ENCODE peak calls at places on chromosomes 2 and 18, in ten cellular contexts. I is left lung, W is endothelial cell of umbilical vein, F is tibial artery, Q is glutamatergic neuron, J is thyroid gland, O is left ventricle myocardium inferior, N is BJ, K is PC-9, E is B cell. P is an unnamed sample.

GRCh38 chr18:48540329-48541025 is 1.6 kb downstream of the CTIF start:
- DNase-seq in I (peak), W (peak), F (peak), Q (peak), J (peak), O (peak), N (no peak), K (no peak), E (peak), P (peak)

GRCh38 chr2:109374548-109375130 is 239.1 kb downstream of the SEPTIN10 start:
- DNase-seq in I (peak), W (no peak), F (no peak), Q (no peak), J (no peak), O (no peak), N (no peak), K (no peak), E (no peak), P (no peak)

GRCh38 chr2:27804146-27804545 is 32.6 kb downstream of the MRPL33 start:
- DNase-seq in I (no peak), W (no peak), F (no peak), Q (no peak), J (no peak), O (no peak), N (peak), K (no peak), E (no peak), P (no peak)

GRCh38 chr2:165621086-165621560 is 151.6 kb downstream of the CSRNP3 start:
- DNase-seq in I (no peak), W (peak), F (peak), Q (no peak), J (peak), O (no peak), N (peak), K (no peak), E (no peak), P (no peak)

GRCh38 chr18:67362906-67363305 is 153.6 kb downstream of the DSEL start:
- DNase-seq in I (no peak), W (no peak), F (no peak), Q (no peak), J (no peak), O (no peak), N (no peak), K (no peak), E (no peak), P (no peak)

GRCh38 chr2:191811807-191812602 is 34.9 kb downstream of the CAVIN2 start:
- DNase-seq in I (peak), W (peak), F (peak), Q (peak), J (peak), O (peak), N (peak), K (peak), E (no peak), P (peak)

GRCh38 chr2:216406861-216407260 is 5.4 kb upstream of the SMARCAL1 start:
- DNase-seq in I (no peak), W (no peak), F (no peak), Q (no peak), J (no peak), O (no peak), N (no peak), K (no peak), E (no peak), P (no peak)

GRCh38 chr18:55356815-55357214 is 231.2 kb downstream of the TCF4 start:
- DNase-seq in I (no peak), W (no peak), F (no peak), Q (no peak), J (no peak), O (no peak), N (no peak), K (no peak), E (no peak), P (no peak)

GRCh38 chr2:202376460-202377307 is 557 bp downstream of the BMPR2 start:
- DNase-seq in I (peak), W (peak), F (peak), Q (peak), J (peak), O (peak), N (no peak), K (peak), E (peak), P (peak)

GRCh38 chr18:74654637-74655036 is 57.0 kb downstream of the ZNF407 start:
- DNase-seq in I (no peak), W (peak), F (no peak), Q (no peak), J (no peak), O (no peak), N (no peak), K (peak), E (no peak), P (no peak)

GRCh38 chr18:74652392-74652988 is 54.8 kb downstream of the ZNF407 start:
- DNase-seq in I (no peak), W (peak), F (no peak), Q (no peak), J (no peak), O (no peak), N (no peak), K (no peak), E (no peak), P (no peak)
- TF ChIP-seq CTCF in I (peak), W (peak), F (peak), Q (peak), J (peak), O (peak), N (peak), K (peak), E (peak), P (peak)

DNA sequence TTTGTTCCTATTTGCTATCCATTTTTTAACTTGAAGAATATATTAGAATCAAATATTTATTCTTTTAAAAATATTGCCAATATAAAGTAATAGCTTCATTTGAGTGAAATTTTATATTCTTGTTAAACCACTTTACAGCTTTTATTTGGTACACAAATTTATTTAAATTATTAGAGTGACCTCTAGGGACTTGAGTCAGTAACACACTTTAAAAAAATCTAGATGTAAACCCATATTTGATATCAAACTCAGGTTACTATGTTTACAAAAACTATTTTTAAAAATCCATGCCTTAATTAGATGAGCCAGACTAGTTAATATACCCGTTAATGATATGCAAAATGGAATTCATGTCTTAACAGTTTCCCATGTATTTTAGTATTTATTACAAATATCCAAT is 134.6 kb downstream of the MAP4K4 start:
- DNase-seq in I (no peak), W (peak), F (no peak), Q (no peak), J (no peak), O (no peak), N (no peak), K (no peak), E (no peak), P (no peak)
- TF ChIP-seq CTCF in I (no peak), W (peak), F (peak), Q (peak), J (peak), O (peak), N (peak), K (peak), E (peak), P (peak)

GRCh38 chr2:9109871-9110270 is 96.7 kb upstream of the ASAP2 start:
- DNase-seq in I (no peak), W (no peak), F (no peak), Q (no peak), J (no peak), O (no peak), N (no peak), K (no peak), E (no peak), P (no peak)

GRCh38 chr2:9112079-9112721 is 94.4 kb upstream of the ASAP2 start:
- DNase-seq in I (peak), W (no peak), F (peak), Q (no peak), J (peak), O (no peak), N (peak), K (peak), E (no peak), P (no peak)

GRCh38 chr2:9113262-9113661 is 93.3 kb upstream of the ASAP2 start:
- DNase-seq in I (no peak), W (no peak), F (no peak), Q (no peak), J (no peak), O (no peak), N (no peak), K (no peak), E (no peak), P (no peak)

GRCh38 chr2:9110346-9110884 is 96.2 kb upstream of the ASAP2 start:
- DNase-seq in I (no peak), W (no peak), F (no peak), Q (no peak), J (no peak), O (no peak), N (no peak), K (peak), E (no peak), P (no peak)

GRCh38 chr2:9110893-9111569 is 95.6 kb upstream of the ASAP2 start:
- DNase-seq in I (no peak), W (no peak), F (no peak), Q (peak), J (no peak), O (no peak), N (no peak), K (peak), E (no peak), P (peak)
- TF ChIP-seq CTCF in I (no peak), W (peak), F (no peak), Q (peak), J (no peak), O (peak), N (peak), K (peak), E (no peak), P (peak)

DNA sequence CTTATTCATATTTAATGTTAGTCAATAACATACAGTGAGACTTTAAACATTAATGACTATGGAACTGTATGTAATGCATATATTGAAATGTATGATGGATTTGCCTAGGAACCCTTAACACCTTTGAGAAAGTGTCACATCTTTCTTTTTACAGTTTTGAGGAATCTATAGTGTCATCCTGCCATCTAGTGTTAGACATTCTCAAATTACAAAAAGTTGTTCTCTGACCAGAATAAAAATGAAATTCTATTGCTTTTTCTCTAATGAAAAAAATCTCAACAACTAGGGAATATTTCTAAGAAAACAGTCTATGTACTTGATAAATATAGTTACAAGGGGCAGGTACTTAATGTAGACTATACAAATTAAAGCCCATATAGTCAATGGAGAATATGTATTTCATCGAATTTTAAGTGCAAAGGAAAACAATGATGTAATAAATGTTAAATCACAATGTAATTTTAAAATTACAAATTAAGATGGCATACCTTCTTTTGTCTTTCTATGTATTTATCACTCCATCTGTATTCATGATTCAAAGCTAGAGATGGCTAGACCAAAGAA is 5.1 kb upstream of the CALCRL start:
- DNase-seq in I (no peak), W (peak), F (no peak), Q (no peak), J (no peak), O (no peak), N (no peak), K (no peak), E (no peak), P (no peak)
- TF ChIP-seq CTCF in I (peak), W (peak), F (peak), Q (peak), J (peak), O (peak), N (peak), K (peak), E (no peak), P (no peak)

DNA sequence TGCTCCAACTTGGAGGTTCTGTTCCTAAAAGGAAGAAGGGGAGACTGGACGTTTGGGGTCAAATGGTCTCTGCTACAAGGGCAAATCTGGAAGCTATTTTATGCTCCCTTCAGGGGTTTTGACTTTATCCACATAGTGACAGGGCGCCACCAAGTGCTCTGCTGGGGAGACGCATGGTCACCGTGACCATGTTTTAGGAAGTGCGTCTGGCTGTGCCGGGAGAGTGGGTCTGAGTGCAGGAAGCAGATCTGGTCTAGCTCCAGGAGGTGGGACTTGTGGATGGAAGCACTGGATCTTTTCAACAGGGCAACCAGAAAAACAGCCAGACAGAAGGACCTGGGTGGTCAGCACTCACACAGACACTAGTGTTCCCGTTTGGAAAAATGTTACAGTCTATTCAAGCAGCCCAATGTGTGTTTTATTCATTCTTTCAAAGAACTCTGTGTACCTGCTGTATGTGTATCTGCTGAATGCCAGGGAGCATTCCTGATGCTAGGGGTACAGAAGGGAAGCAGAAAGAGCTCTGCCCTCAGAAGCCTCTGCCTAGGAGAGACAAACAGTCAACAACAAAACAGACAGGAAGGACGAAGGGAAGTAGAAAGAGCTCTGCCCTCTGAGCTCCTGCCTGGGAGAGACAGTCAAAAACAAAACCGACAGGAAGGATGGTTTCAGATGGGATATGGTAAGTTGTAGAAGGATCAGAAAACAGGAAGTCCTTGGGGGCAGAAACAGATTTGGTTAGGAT is 14.3 kb downstream of the IMPA2 start:
- DNase-seq in I (peak), W (peak), F (peak), Q (peak), J (peak), O (peak), N (no peak), K (peak), E (peak), P (peak)
- TF ChIP-seq CTCF in I (peak), W (peak), F (peak), Q (peak), J (peak), O (peak), N (peak), K (peak), E (peak), P (peak)

DNA sequence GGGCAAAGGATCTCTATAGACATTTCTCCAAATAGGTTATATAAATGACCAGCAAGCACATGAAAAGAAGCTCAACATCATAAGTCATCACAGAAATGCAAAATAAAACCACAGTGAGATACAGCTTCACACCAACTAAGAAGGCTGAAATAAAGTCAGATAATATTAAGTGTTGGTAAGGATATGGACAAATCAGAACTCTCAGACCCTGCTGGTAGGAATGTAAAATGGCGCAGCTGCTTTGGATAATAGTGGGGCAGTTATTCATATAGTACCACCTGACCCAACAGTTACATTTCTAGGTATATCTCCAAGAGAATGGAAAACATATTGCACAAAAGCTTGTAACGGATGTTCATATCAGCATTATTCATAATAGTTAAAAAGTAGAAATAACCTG is 14.0 kb downstream of the EPB41L5 start:
- DNase-seq in I (no peak), W (no peak), F (no peak), Q (no peak), J (no peak), O (no peak), N (no peak), K (no peak), E (no peak), P (no peak)
- TF ChIP-seq CTCF in I (no peak), W (no peak), F (no peak), Q (peak), J (peak), O (no peak), N (peak), K (peak), E (no peak), P (peak)

GRCh38 chr2:40488927-40489677 is 37.2 kb upstream of the SLC8A1 start:
- DNase-seq in I (no peak), W (no peak), F (no peak), Q (no peak), J (no peak), O (no peak), N (no peak), K (no peak), E (no peak), P (no peak)

GRCh38 chr2:40485319-40485718 is 33.4 kb upstream of the SLC8A1 start:
- DNase-seq in I (no peak), W (no peak), F (no peak), Q (no peak), J (no peak), O (no peak), N (no peak), K (no peak), E (no peak), P (no peak)

GRCh38 chr2:40489678-40489960 is 37.7 kb upstream of the SLC8A1 start:
- DNase-seq in I (no peak), W (no peak), F (no peak), Q (no peak), J (no peak), O (no peak), N (no peak), K (no peak), E (no peak), P (no peak)

GRCh38 chr2:40487592-40487991 is 35.7 kb upstream of the SLC8A1 start:
- DNase-seq in I (peak), W (no peak), F (peak), Q (no peak), J (peak), O (no peak), N (no peak), K (no peak), E (no peak), P (peak)

GRCh38 chr2:40488101-40488598 is 36.3 kb upstream of the SLC8A1 start:
- DNase-seq in I (no peak), W (peak), F (no peak), Q (no peak), J (no peak), O (no peak), N (no peak), K (no peak), E (no peak), P (no peak)
- TF ChIP-seq CTCF in I (peak), W (peak), F (peak), Q (peak), J (peak), O (peak), N (peak), K (peak), E (no peak), P (peak)